ENCODE peak calls at places on chromosomes 16 and 17, in seven cellular contexts. W, D, Q, S, T, V and L are unnamed samples.
A peak's percentile ranks its signal among the peaks of the same experiment; 100 is the strongest.

GRCh38 chr17:66675991-66676371 is 158.9 kb upstream of the CACNG5 start:
- DNase-seq in W (no peak), D (peak; percentile 65), Q (no peak), S (peak; percentile 67), T (no peak), V (no peak), L (no peak)

GRCh38 chr17:46820592-46821450 is 2.3 kb upstream of the WNT3 start:
- DNase-seq in W (no peak), D (no peak), Q (no peak), S (no peak), T (no peak), V (no peak), L (no peak)

GRCh38 chr17:76014925-76015261 is 12.2 kb downstream of the EVPL start:
- DNase-seq in W (peak; percentile 63), D (peak; percentile 74), Q (no peak), S (no peak), T (no peak), V (peak; percentile 74), L (no peak)

GRCh38 chr17:66715745-66716156 is 119.2 kb upstream of the CACNG5 start:
- DNase-seq in W (no peak), D (no peak), Q (no peak), S (no peak), T (peak; percentile 89), V (peak; percentile 74), L (no peak)

GRCh38 chr16:27171584-27171983 is 31.7 kb upstream of the KDM8 start:
- DNase-seq in W (no peak), D (no peak), Q (no peak), S (no peak), T (no peak), V (no peak), L (no peak)

GRCh38 chr17:181213-182163 is at the start of gene DOC2B:
- DNase-seq in W (peak; percentile 70), D (peak; percentile 69), Q (peak; percentile 39), S (no peak), T (peak; percentile 80), V (peak; percentile 93), L (no peak)

GRCh38 chr16:70692481-70693203 is 6.8 kb upstream of the MTSS2 start:
- DNase-seq in W (no peak), D (no peak), Q (no peak), S (no peak), T (no peak), V (no peak), L (no peak)

GRCh38 chr17:58112970-58113631 is 29.9 kb downstream of the DYNLL2 start:
- DNase-seq in W (peak; percentile 80), D (peak; percentile 86), Q (peak; percentile 86), S (peak; percentile 85), T (peak; percentile 78), V (peak; percentile 79), L (peak; percentile 95)

GRCh38 chr17:40095944-40096791 is 4.2 kb downstream of the NR1D1 start:
- DNase-seq in W (no peak), D (peak; percentile 57), Q (peak; percentile 73), S (peak; percentile 90), T (no peak), V (no peak), L (no peak)

GRCh38 chr17:11144358-11145233 is 96.4 kb upstream of the SHISA6 start:
- DNase-seq in W (no peak), D (peak; percentile 68), Q (peak; percentile 67), S (no peak), T (peak; percentile 28), V (peak; percentile 24), L (no peak)

GRCh38 chr17:56314026-56314425 is 160.8 kb downstream of the ANKFN1 start:
- DNase-seq in W (no peak), D (no peak), Q (no peak), S (no peak), T (no peak), V (no peak), L (no peak)

GRCh38 chr17:55664287-55664686 is 58.4 kb downstream of the TMEM100 start:
- DNase-seq in W (no peak), D (no peak), Q (no peak), S (no peak), T (no peak), V (no peak), L (no peak)

GRCh38 chr17:66963521-66964082 is 905 bp upstream of the CACNG4 start:
- DNase-seq in W (no peak), D (no peak), Q (no peak), S (no peak), T (no peak), V (peak; percentile 65), L (no peak)

GRCh38 chr16:56041556-56042140 is 149.6 kb upstream of the GNAO1 start:
- DNase-seq in W (no peak), D (no peak), Q (peak; percentile 14), S (no peak), T (peak; percentile 6), V (peak; percentile 58), L (peak; percentile 60)

GRCh38 chr16:58022601-58023371 is 2.8 kb upstream of the MMP15 start:
- DNase-seq in W (peak; percentile 88), D (peak; percentile 87), Q (peak; percentile 71), S (peak; percentile 94), T (no peak), V (peak; percentile 78), L (no peak)

GRCh38 chr17:33637534-33637933 is 344.4 kb upstream of the ASIC2 start:
- DNase-seq in W (no peak), D (no peak), Q (no peak), S (no peak), T (no peak), V (no peak), L (no peak)

GRCh38 chr17:11739848-11740247 is 141.6 kb downstream of the DNAH9 start:
- DNase-seq in W (no peak), D (no peak), Q (no peak), S (no peak), T (no peak), V (no peak), L (no peak)

GRCh38 chr17:5694507-5694906 is 110.2 kb upstream of the NLRP1 start:
- DNase-seq in W (no peak), D (no peak), Q (no peak), S (no peak), T (no peak), V (no peak), L (no peak)

GRCh38 chr17:10048951-10049350 is 143.9 kb upstream of the RCVRN start:
- DNase-seq in W (no peak), D (no peak), Q (no peak), S (no peak), T (no peak), V (no peak), L (no peak)

GRCh38 chr17:10053976-10054551 is 144.3 kb downstream of the GAS7 start:
- DNase-seq in W (no peak), D (no peak), Q (no peak), S (no peak), T (no peak), V (no peak), L (no peak)

GRCh38 chr17:10051112-10051511 is 146.0 kb upstream of the RCVRN start:
- DNase-seq in W (no peak), D (no peak), Q (no peak), S (no peak), T (no peak), V (no peak), L (no peak)

GRCh38 chr17:10052414-10052813 is 146.0 kb downstream of the GAS7 start:
- DNase-seq in W (no peak), D (no peak), Q (no peak), S (no peak), T (no peak), V (no peak), L (no peak)

GRCh38 chr17:10050597-10051101 is 145.6 kb upstream of the RCVRN start:
- DNase-seq in W (no peak), D (no peak), Q (no peak), S (peak; percentile 85), T (no peak), V (no peak), L (no peak)
- TF ChIP-seq EP300 in W (no peak), D (no peak), Q (no peak), S (no peak), T (no peak), V (no peak), L (no peak)

GRCh38 chr16:2040450-2041105 is 7.1 kb downstream of the NTHL1 start:
- DNase-seq in W (no peak), D (no peak), Q (no peak), S (no peak), T (no peak), V (peak; percentile 57), L (no peak)
- H3K27ac ChIP-seq in W (peak overlapping the region; percentile 22), D (peak overlapping the region; percentile 95), Q (peak overlapping the region; percentile 86), S (peak overlapping the region; percentile 69), T (peak overlapping the region; percentile 90), V (no peak overlapping the region), L (peak overlapping the region; percentile 92)

GRCh38 chr17:80688994-80689635 is 144.5 kb downstream of the RPTOR start:
- DNase-seq in W (no peak), D (no peak), Q (no peak), S (no peak), T (no peak), V (no peak), L (no peak)
- TF ChIP-seq EP300 in W (no peak), D (no peak), Q (no peak), S (no peak), T (no peak), V (no peak), L (no peak)

DNA sequence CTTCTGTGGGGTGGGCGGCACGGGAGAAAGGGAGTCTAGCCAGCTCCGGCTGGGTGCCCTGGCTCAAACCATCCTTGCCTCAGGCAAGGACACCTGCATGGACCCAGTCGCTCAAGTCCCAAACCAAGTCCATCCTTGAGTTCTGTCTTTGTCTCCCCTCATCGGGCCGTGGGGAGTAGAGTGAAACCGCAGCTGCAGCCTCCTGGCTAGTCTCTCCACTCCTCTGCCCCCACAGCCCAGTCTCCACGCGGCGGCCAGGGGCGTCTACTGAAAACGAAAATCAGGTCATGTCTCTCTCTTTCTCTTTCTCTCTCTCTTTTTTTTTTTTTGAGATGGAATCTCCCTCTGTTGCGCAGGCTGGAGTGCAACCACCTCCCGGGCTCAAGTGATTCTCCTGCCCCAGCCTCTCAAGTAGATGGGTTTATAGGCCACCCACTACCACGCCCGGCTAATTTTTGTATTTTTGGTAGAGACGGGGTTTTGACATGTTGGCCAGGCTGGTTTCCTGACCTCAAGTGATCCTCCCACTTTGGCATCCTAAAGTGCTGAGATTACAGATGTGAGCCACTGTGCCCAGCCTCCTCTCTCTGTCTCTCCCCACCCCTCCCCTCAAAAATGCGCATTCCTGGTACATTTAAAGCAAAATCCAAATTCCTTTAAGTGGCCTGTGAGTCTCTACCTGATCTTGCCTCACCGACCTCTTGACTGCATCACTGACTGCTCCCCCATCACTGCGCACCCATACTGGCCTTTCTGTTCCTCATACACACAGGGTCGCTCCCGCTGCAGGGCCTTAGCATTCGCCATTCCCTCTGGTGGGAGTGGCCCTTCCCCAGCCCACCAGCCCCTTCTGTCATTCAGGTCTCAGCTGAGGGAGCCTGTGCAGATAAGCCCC is 17.7 kb upstream of the RMI2 start:
- DNase-seq in W (peak; percentile 55), D (no peak), Q (peak; percentile 53), S (no peak), T (no peak), V (no peak), L (no peak)
- H3K27ac ChIP-seq in W (no peak overlapping the region), D (peak overlapping the region; percentile 61), Q (peak overlapping the region; percentile 75), S (peak overlapping the region; percentile 40), T (peak overlapping the region; percentile 81), V (no peak overlapping the region), L (peak overlapping the region; percentile 2)

GRCh38 chr16:89108412-89108811 is 14.8 kb downstream of the ACSF3 start:
- DNase-seq in W (no peak), D (no peak), Q (no peak), S (no peak), T (no peak), V (no peak), L (no peak)
- TF ChIP-seq EP300 in W (no peak), D (no peak), Q (no peak), S (no peak), T (no peak), V (no peak), L (no peak)